ENCODE peak calls at places on chromosomes 6 and 20, in five cellular contexts. E, F, G, D and J are unnamed samples.

GRCh38 chr6:169724554-169725269 is 412 bp upstream of the PHF10 start:
- DNase-seq in F (peak; percentile 59), G (peak; percentile 66), D (no peak), E (peak; percentile 88), J (peak; percentile 77)

GRCh38 chr6:159969204-159969912 is 476 bp downstream of the IGF2R start:
- DNase-seq in D (no peak), F (peak; percentile 42), G (no peak), E (peak; percentile 93), J (peak; percentile 76)

GRCh38 chr6:165715428-165715827 is 52.4 kb upstream of the PDE10A start:
- DNase-seq in E (no peak), G (no peak), D (no peak), F (no peak), J (no peak)

GRCh38 chr20:21184810-21185209 is 58.9 kb downstream of the KIZ start:
- DNase-seq in F (no peak), G (no peak), E (no peak), D (no peak), J (no peak)

GRCh38 chr6:154457881-154458284 is 52.6 kb downstream of the CNKSR3 start:
- DNase-seq in E (peak; percentile 46), G (no peak), D (no peak), F (no peak), J (no peak)

GRCh38 chr6:130955755-130956154 is 107.3 kb downstream of the EPB41L2 start:
- DNase-seq in G (no peak), F (no peak), D (no peak), E (no peak), J (no peak)

GRCh38 chr6:70413829-70414494 is 654 bp downstream of the FAM135A start:
- DNase-seq in F (no peak), G (no peak), D (no peak), E (peak; percentile 86), J (peak; percentile 49)

GRCh38 chr20:34654207-34654744 is 22.6 kb downstream of the PIGU start:
- DNase-seq in D (no peak), F (peak; percentile 45), E (peak; percentile 40), G (no peak), J (no peak)

GRCh38 chr6:119090256-119090655 is 11.8 kb upstream of the FAM184A start:
- DNase-seq in D (no peak), E (no peak), G (no peak), F (no peak), J (no peak)

GRCh38 chr20:41509801-41510200 is 108.4 kb downstream of the CHD6 start:
- DNase-seq in D (no peak), F (peak; percentile 46), E (no peak), G (no peak), J (no peak)

GRCh38 chr20:60136640-60137411 is 178.6 kb downstream of the CDH26 start:
- DNase-seq in F (no peak), E (no peak), G (no peak), D (no peak), J (no peak)

GRCh38 chr6:36609582-36609981 is 15.4 kb downstream of the SRSF3 start:
- DNase-seq in E (peak; percentile 26), G (no peak), F (no peak), D (no peak), J (no peak)

GRCh38 chr6:21807299-21807698 is 213.7 kb downstream of the SOX4 start:
- DNase-seq in E (no peak), G (no peak), F (no peak), D (no peak), J (no peak)

GRCh38 chr6:163565140-163565539 is 150.6 kb downstream of the QKI start:
- DNase-seq in G (no peak), E (no peak), D (no peak), F (no peak), J (no peak)

GRCh38 chr6:116730513-116730912 is 35.0 kb downstream of the FAM162B start:
- DNase-seq in G (no peak), E (no peak), F (no peak), D (no peak), J (no peak)

GRCh38 chr6:158847786-158848185 is 28.6 kb upstream of the EZR start:
- DNase-seq in G (no peak), F (no peak), D (no peak), E (no peak), J (no peak)

GRCh38 chr6:85236636-85237035 is 213.2 kb upstream of the NT5E start:
- DNase-seq in D (no peak), E (no peak), F (no peak), G (no peak), J (no peak)

GRCh38 chr6:12160350-12160749 is 129.8 kb upstream of the EDN1 start:
- DNase-seq in F (no peak), E (no peak), G (no peak), D (no peak), J (no peak)

GRCh38 chr20:24746351-24746685 is 202.8 kb upstream of the CST7 start:
- DNase-seq in E (peak; percentile 83), F (peak; percentile 85), D (no peak), G (no peak), J (no peak)

GRCh38 chr6:37807656-37808055 is 11.9 kb upstream of the ZFAND3 start:
- DNase-seq in G (no peak), D (no peak), E (no peak), F (no peak), J (no peak)

GRCh38 chr6:111580826-111581505 is 24.7 kb downstream of the TRAF3IP2 start:
- DNase-seq in F (no peak), E (no peak), D (no peak), G (no peak), J (peak; percentile 37)

GRCh38 chr6:36350681-36351091 is 14.0 kb upstream of the BNIP5 start:
- DNase-seq in F (no peak), D (no peak), E (no peak), G (no peak), J (peak; percentile 90)

GRCh38 chr6:27205375-27206278 is 41.9 kb upstream of the PRSS16 start:
- DNase-seq in F (no peak), E (no peak), D (no peak), G (no peak), J (peak; percentile 25)

GRCh38 chr6:16804007-16804303 is 42.7 kb upstream of the ATXN1 start:
- DNase-seq in D (no peak), G (no peak), F (no peak), E (no peak), J (no peak)

GRCh38 chr6:15420959-15421438 is 175.1 kb downstream of the JARID2 start:
- DNase-seq in E (no peak), F (no peak), G (no peak), D (no peak), J (no peak)

GRCh38 chr6:137717074-137718073 is 149.7 kb upstream of the TNFAIP3 start:
- DNase-seq in F (no peak), G (peak; percentile 29), E (no peak), D (no peak), J (no peak)

GRCh38 chr6:54690596-54690995 is 156.0 kb upstream of the FAM83B start:
- DNase-seq in E (no peak), F (no peak), G (no peak), D (no peak), J (no peak)
- TF ChIP-seq POLR2A in E (no peak), F (no peak), G (no peak), D (no peak), J (no peak)

GRCh38 chr6:1614448-1614766 is 4.7 kb downstream of the FOXC1 start:
- DNase-seq in F (no peak), D (no peak), E (no peak), G (no peak), J (no peak)
- TF ChIP-seq POLR2A in F (no peak), D (no peak), E (no peak), G (no peak), J (no peak)

GRCh38 chr6:105601541-105602174 is 198.8 kb upstream of the PREP start:
- DNase-seq in G (peak; percentile 25), F (peak; percentile 67), D (no peak), E (peak; percentile 93), J (no peak)
- TF ChIP-seq POLR2A in G (no peak), F (no peak), D (no peak), E (no peak), J (no peak)

DNA sequence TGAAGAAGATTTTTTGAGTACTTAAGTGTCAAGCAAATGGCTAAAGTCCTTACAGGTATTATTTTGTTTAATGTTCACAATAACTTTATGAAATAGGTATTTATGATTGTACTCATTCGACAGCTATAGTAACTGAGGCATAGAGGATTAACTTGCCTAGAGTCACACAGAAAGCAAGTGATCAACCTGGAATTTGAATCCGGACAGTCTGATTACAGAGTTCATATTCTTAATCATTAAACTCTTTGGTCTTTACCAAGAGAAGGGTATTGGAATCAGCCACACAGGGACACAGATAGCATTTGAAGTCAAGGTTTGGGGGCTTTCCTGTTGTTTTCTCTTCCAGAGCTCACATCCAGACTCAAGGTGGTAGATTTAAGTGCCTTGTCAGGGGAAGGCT is 69.7 kb downstream of the ISM1 start:
- DNase-seq in D (no peak), G (no peak), F (no peak), E (no peak), J (no peak)
- TF ChIP-seq POLR2A in D (no peak), G (no peak), F (no peak), E (no peak), J (no peak)

DNA sequence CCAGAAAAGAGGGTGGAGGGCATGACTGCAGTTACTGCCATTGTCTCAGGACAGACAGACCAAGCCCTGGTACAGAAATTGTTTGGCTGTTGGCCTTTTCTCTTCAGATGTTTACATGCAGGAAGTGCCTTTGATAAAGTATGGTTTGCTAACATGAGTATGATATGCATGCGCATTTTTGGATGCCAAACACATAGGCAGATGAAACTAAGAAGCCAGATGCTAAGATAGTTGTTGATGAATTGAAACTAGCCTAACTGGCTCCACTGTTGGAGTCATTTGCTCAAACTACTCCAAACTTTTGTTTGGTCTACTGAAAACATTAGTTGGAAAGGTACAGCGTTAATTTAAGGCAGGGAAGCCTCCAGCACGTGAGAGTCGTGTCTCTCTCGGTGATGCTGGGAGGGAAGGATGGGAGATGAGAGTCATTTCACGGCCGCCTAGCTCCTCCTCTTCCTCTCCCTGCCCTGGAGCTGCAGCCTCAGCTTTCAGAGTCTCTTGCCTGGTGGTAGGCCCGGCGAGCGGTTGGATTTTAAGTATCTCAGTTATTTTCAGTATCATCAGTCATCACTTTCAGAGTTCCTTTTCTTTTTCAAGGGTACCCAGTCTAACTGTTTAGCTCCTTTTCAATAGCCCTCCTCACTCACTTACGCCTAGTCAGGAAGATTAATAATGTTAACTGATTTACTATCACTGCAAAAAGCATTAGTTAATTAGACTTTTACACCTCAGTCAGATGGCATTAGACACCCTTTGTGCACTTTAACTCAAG is 29.8 kb downstream of the RREB1 start:
- DNase-seq in G (peak; percentile 73), F (peak; percentile 61), E (peak; percentile 93), D (no peak), J (peak; percentile 74)
- TF ChIP-seq POLR2A in G (no peak), F (peak; percentile 29), E (no peak), D (no peak), J (peak; percentile 52)

GRCh38 chr6:26122793-26123674 is 35.8 kb downstream of the HFE start:
- DNase-seq in F (peak; percentile 97), E (peak; percentile 98), G (peak; percentile 94), D (peak; percentile 81), J (peak; percentile 99)
- TF ChIP-seq POLR2A in F (peak; percentile 89), E (no peak), G (peak; percentile 97), D (peak; percentile 29), J (peak; percentile 82)

GRCh38 chr20:44187054-44187762 is at the start of gene JPH2:
- DNase-seq in E (peak; percentile 86), D (no peak), F (peak; percentile 56), G (no peak), J (no peak)
- TF ChIP-seq POLR2A in E (no peak), D (no peak), F (no peak), G (no peak), J (no peak)

GRCh38 chr20:3795511-3796468 is at the start of gene CDC25B:
- DNase-seq in G (peak; percentile 95), F (peak; percentile 96), D (peak; percentile 75), E (peak; percentile 99), J (peak; percentile 90)
- TF ChIP-seq POLR2A in G (peak; percentile 54), F (peak; percentile 45), D (no peak), E (no peak), J (peak; percentile 56)

GRCh38 chr20:46683939-46684750 is 5.1 kb downstream of the TP53RK start:
- DNase-seq in F (no peak), G (no peak), D (no peak), E (peak; percentile 87), J (no peak)
- TF ChIP-seq POLR2A in F (no peak), G (no peak), D (no peak), E (no peak), J (no peak)